ENCODE peak calls at places on chromosome 1, in seven cellular contexts. S is left ventricle myocardium inferior; J is left lung; C is endodermal cell; E is esophagus squamous epithelium; H is effector memory CD4-positive, alpha-beta T cell; G is GM23248. B is an unnamed sample. For H3K27me3 and H3K9me3, the result is how much of the 10 kb centered on the place peaks cover.

GRCh38 chr1:150474869-150475268 is 12.3 kb upstream of the TARS2 start:
- DNase-seq in G (no peak), H (no peak), S (no peak), J (no peak), E (no peak), C (no peak), B (no peak)

GRCh38 chr1:81179239-81179638 is 621.5 kb upstream of the ADGRL2 start:
- DNase-seq in G (peak), H (no peak), S (no peak), J (no peak), E (no peak), C (no peak), B (no peak)

GRCh38 chr1:206912445-206913095 is 9.2 kb downstream of the FCMR start:
- DNase-seq in S (peak), G (peak), H (peak), J (no peak), E (peak), C (peak), B (peak)

GRCh38 chr1:109543988-109544735 is 4.3 kb upstream of the GNAI3 start:
- DNase-seq in E (no peak), C (peak), J (no peak), S (no peak), H (no peak), G (no peak), B (no peak)

GRCh38 chr1:3429320-3429719 is 25.1 kb upstream of the ARHGEF16 start:
- DNase-seq in H (no peak), C (no peak), E (no peak), S (no peak), G (no peak), J (peak), B (no peak)

GRCh38 chr1:53893999-53894636 is at the start of gene DIO1:
- DNase-seq in J (no peak), G (no peak), E (no peak), H (no peak), S (no peak), C (peak), B (no peak)

GRCh38 chr1:59232209-59232608 is 64.7 kb upstream of the FGGY start:
- DNase-seq in S (no peak), H (no peak), E (no peak), G (no peak), C (no peak), J (no peak), B (no peak)

GRCh38 chr1:221939598-221939997 is 197.7 kb upstream of the DUSP10 start:
- DNase-seq in G (no peak), H (no peak), E (no peak), C (no peak), J (no peak), S (no peak), B (no peak)

GRCh38 chr1:239218296-239218695 is 168.1 kb upstream of the CHRM3 start:
- DNase-seq in J (no peak), G (no peak), S (no peak), C (no peak), E (no peak), H (no peak), B (no peak)

GRCh38 chr1:185969028-185969427 is 234.8 kb downstream of the HMCN1 start:
- DNase-seq in C (no peak), H (no peak), S (no peak), E (no peak), G (peak), J (no peak), B (no peak)

GRCh38 chr1:209363112-209363511 is 220.4 kb upstream of the CAMK1G start:
- DNase-seq in S (no peak), H (no peak), C (peak), J (no peak), E (no peak), G (no peak), B (no peak)

GRCh38 chr1:166258017-166258416 is 91.2 kb upstream of the FAM78B start:
- DNase-seq in H (no peak), E (no peak), C (no peak), G (no peak), S (no peak), J (no peak), B (no peak)

GRCh38 chr1:200453544-200453905 is 43.7 kb upstream of the ZNF281 start:
- DNase-seq in S (no peak), E (no peak), H (no peak), J (no peak), G (no peak), C (no peak), B (no peak)

GRCh38 chr1:228190778-228191177 is 17.1 kb upstream of the OBSCN start:
- DNase-seq in G (no peak), C (no peak), E (no peak), H (no peak), S (no peak), J (no peak), B (no peak)

GRCh38 chr1:17192394-17193221 is 12.3 kb upstream of the PADI1 start:
- DNase-seq in E (no peak), G (peak), J (no peak), H (no peak), S (no peak), C (peak), B (no peak)

GRCh38 chr1:216306830-216307229 is 116.4 kb downstream of the USH2A start:
- DNase-seq in H (no peak), J (no peak), S (no peak), C (peak), E (no peak), G (peak), B (no peak)

GRCh38 chr1:212928323-212929281 is 21.7 kb upstream of the VASH2 start:
- DNase-seq in C (peak), J (no peak), E (no peak), S (no peak), H (no peak), G (peak), B (no peak)

GRCh38 chr1:19974822-19975416 is 4.5 kb downstream of the PLA2G2A start:
- DNase-seq in H (no peak), S (peak), J (no peak), C (peak), G (peak), E (no peak), B (peak)

GRCh38 chr1:55702064-55702463 is 486.9 kb upstream of the USP24 start:
- DNase-seq in S (no peak), J (no peak), E (no peak), C (peak), H (no peak), G (peak), B (no peak)

GRCh38 chr1:32971576-32971975 is 7.0 kb upstream of the RNF19B start:
- DNase-seq in H (no peak), S (no peak), C (no peak), J (no peak), E (no peak), G (no peak), B (no peak)

GRCh38 chr1:96918406-96918805 is 196.8 kb downstream of the PTBP2 start:
- DNase-seq in G (peak), E (no peak), J (no peak), S (no peak), C (no peak), H (no peak), B (no peak)

GRCh38 chr1:9728451-9729295 is 77.1 kb downstream of the PIK3CD start:
- DNase-seq in H (no peak), S (no peak), J (peak), G (no peak), E (no peak), C (no peak), B (no peak)

GRCh38 chr1:2170211-2170610 is 24.4 kb downstream of the FAAP20 start:
- DNase-seq in J (no peak), E (no peak), G (peak), S (no peak), H (no peak), C (no peak), B (no peak)

GRCh38 chr1:242199861-242200458 is 201.1 kb upstream of the MAP1LC3C start:
- DNase-seq in H (no peak), G (no peak), J (no peak), C (no peak), E (no peak), S (no peak), B (no peak)

GRCh38 chr1:145782166-145783099 is 41.5 kb downstream of the RNF115 start:
- DNase-seq in J (no peak), H (no peak), E (no peak), C (no peak), G (peak), S (no peak), B (no peak)

GRCh38 chr1:215473943-215474342 is 93.2 kb upstream of the KCTD3 start:
- DNase-seq in C (no peak), H (no peak), G (peak), E (no peak), J (no peak), S (no peak), B (no peak)

GRCh38 chr1:17287377-17287776 is 20.6 kb upstream of the PADI4 start:
- DNase-seq in H (no peak), S (no peak), E (no peak), J (no peak), G (peak), C (no peak), B (no peak)

GRCh38 chr1:226808501-226808900 is 61.9 kb upstream of the PSEN2 start:
- DNase-seq in H (no peak), E (no peak), S (no peak), C (no peak), G (no peak), J (no peak), B (no peak)

GRCh38 chr1:116853680-116854191 is 56.0 kb upstream of the PTGFRN start:
- DNase-seq in H (no peak), E (no peak), J (no peak), C (peak), S (no peak), G (peak), B (no peak)

GRCh38 chr1:197145451-197146029 is 929 bp downstream of the ASPM start:
- DNase-seq in E (no peak), S (no peak), G (peak), C (no peak), J (no peak), H (no peak), B (no peak)

GRCh38 chr1:145828368-145829016 is 4.5 kb downstream of the POLR3C start:
- DNase-seq in J (no peak), C (no peak), G (no peak), S (no peak), E (no peak), H (no peak), B (no peak)

GRCh38 chr1:176954242-176954641 is 210.3 kb downstream of the ASTN1 start:
- DNase-seq in C (no peak), G (peak), H (no peak), J (no peak), E (no peak), S (no peak), B (no peak)

GRCh38 chr1:226965581-226966440 is 25.7 kb downstream of the COQ8A start:
- DNase-seq in G (no peak), J (peak), C (no peak), H (no peak), S (no peak), E (no peak), B (no peak)

GRCh38 chr1:31689821-31690220 is 14.0 kb downstream of the COL16A1 start:
- DNase-seq in S (no peak), C (no peak), J (no peak), H (no peak), G (peak), E (no peak), B (no peak)

GRCh38 chr1:16905856-16906702 is 10.3 kb downstream of the RNU1-2 start:
- DNase-seq in H (no peak), C (peak), J (no peak), S (no peak), E (no peak), G (peak), B (no peak)

GRCh38 chr1:231419738-231420298 is 2.3 kb downstream of the EGLN1 start:
- DNase-seq in J (no peak), E (no peak), G (peak), H (no peak), S (no peak), C (no peak), B (no peak)

GRCh38 chr1:201752333-201752732 is 76.6 kb upstream of the IPO9 start:
- DNase-seq in E (no peak), C (no peak), H (no peak), S (no peak), G (no peak), J (no peak), B (no peak)

GRCh38 chr1:225700164-225700740 is 47.3 kb upstream of the ENAH start:
- DNase-seq in H (no peak), C (no peak), G (peak), J (no peak), S (no peak), E (no peak), B (no peak)

GRCh38 chr1:225697437-225697836 is 44.5 kb upstream of the ENAH start:
- DNase-seq in G (no peak), J (no peak), S (peak), C (no peak), H (no peak), E (no peak), B (no peak)

GRCh38 chr1:225695578-225696332 is 42.8 kb upstream of the ENAH start:
- DNase-seq in G (no peak), J (no peak), E (no peak), S (no peak), C (no peak), H (no peak), B (no peak)

GRCh38 chr1:225699336-225699735 is 46.4 kb upstream of the ENAH start:
- DNase-seq in C (no peak), J (no peak), E (no peak), G (peak), S (no peak), H (no peak), B (no peak)

DNA sequence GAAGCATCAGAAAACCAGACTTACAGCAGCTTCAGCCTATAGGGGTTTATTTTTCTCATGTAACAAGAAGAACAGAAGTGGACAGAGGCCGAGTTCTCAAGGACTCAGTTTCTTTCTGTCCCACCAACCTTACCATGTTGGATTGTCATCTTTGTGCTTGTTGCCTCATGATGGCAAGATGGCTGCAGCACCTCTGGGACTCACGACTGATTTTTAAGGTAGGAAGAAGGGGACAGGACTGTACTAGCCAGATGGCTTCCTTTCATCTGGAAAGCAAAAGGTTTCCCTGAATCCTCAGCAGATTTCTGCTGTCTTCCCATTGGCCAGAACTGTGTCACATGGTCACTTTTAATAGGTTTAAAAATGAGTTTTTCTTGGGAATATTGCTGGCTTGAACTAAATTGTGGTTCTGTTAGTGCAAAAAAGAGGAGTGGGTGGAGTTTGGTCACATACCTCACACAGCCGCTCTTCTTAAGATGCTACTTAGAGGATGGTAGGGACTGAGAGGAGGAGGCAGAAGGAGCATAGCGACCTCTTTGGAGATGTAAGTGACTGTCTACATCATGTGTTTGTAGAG is 48.1 kb upstream of the ENAH start:
- DNase-seq in J (no peak), S (no peak), G (peak), C (no peak), H (no peak), E (no peak), B (no peak)
- H3K4me3 ChIP-seq in J (no peak), S (no peak), G (peak), C (no peak), H (no peak), E (no peak), B (no peak)

DNA sequence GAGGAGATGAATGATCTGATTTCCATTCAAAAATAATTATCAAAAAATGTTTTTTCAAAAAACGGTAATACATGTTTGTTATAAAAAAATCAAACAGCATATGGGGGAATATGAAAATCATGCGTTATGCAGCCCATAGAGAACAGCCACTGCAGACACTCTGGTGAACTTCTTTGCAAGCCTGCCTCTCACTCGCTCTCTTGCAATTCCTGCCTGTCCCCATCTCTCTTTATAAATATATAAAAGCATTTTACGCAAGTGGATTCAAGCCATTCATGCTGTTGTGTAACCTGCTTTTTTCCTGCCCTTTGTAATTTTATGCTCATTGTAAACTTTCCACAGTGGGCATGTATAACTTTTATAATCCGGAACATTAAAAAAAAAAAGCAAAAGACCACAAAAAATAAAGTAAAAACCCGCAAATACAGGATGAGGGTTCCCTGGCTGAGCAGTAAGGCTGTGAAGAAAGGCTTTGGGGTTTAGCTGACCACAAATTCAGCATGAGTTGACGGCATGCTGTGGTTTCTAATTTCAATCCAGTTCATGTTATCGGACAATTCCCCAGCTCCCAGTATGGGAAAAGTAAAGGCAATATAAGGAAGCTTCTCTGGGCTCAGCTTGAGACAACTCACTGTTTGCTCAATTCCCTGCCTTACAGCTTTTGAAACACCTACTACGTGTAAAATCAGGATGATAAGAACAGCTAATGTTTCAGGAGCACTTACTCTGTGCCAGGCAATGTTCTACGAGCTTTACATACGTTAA is 52.8 kb upstream of the ZBTB40 start:
- DNase-seq in H (no peak), G (no peak), S (no peak), J (no peak), E (no peak), C (no peak), B (no peak)
- H3K27me3 ChIP-seq in H (under half), G (under half), S (half or more), J (under half), E (under half), C (under half), B (under half)

GRCh38 chr1:155191904-155192303 is 15.8 kb downstream of the THBS3 start:
- DNase-seq in H (no peak), E (no peak), C (no peak), G (no peak), S (no peak), J (peak), B (no peak)

GRCh38 chr1:155196103-155196892 is 11.4 kb downstream of the THBS3 start:
- DNase-seq in J (peak), G (peak), H (no peak), E (no peak), S (no peak), C (peak), B (no peak)

GRCh38 chr1:155195201-155196102 is 12.2 kb downstream of the THBS3 start:
- DNase-seq in H (no peak), C (peak), J (no peak), S (no peak), E (no peak), G (peak), B (no peak)

GRCh38 chr1:155192346-155193274 is 15.1 kb downstream of the THBS3 start:
- DNase-seq in C (peak), S (no peak), J (peak), H (no peak), G (no peak), E (no peak), B (no peak)

DNA sequence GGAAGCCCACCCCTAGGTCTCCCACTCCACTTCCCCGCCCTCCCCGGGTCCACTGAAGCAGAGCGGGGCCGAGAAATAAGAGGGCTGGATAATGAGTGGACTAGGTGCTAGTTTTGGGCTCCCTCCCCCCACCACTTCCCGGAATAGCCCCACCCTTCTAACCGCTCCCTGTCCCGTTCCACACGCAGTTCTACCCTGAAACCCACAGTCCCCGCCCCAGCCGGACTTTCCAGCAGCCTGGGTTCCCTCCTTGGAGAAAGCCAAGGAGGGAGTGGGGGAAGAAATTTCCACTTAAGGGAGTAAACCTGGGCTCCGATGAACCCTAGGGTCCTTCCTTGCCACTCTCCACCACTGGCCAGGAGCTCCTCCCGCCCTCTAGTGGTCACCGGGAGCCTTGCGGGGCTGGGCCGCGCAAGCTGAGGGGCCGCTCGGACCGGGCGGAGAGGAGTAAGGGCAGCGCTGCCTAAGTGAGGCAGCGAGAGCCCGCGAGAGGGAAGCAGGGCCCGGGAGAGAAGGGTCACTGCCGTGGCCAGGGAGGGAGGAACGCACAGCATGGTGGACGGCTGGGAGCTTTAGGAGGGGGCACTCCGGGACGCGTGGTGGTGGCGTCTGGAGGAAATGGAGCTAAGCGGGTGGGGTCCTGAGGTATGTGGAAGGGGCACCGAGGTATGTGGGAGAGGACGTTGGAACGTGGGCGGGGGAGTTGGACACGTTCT is 14.3 kb downstream of the THBS3 start:
- DNase-seq in H (peak), J (peak), C (peak), E (no peak), G (peak), S (peak), B (peak)
- H3K9me3 ChIP-seq in H (under half), J (under half), C (under half), E (under half), G (under half), S (under half), B (under half)

GRCh38 chr1:12511516-12512468 is 106.2 kb downstream of the DHRS3 start:
- DNase-seq in S (no peak), H (no peak), G (no peak), J (no peak), C (no peak), E (no peak), B (peak)

GRCh38 chr1:12513176-12513575 is 104.8 kb downstream of the DHRS3 start:
- DNase-seq in H (no peak), E (no peak), G (no peak), J (no peak), C (no peak), S (no peak), B (no peak)

GRCh38 chr1:12516741-12517140 is 101.3 kb downstream of the DHRS3 start:
- DNase-seq in G (no peak), E (no peak), C (no peak), J (no peak), H (no peak), S (no peak), B (no peak)

GRCh38 chr1:12514597-12514996 is 103.4 kb downstream of the DHRS3 start:
- DNase-seq in S (no peak), G (no peak), C (no peak), J (no peak), H (no peak), E (no peak), B (no peak)

GRCh38 chr1:12515234-12515633 is 102.8 kb downstream of the DHRS3 start:
- DNase-seq in C (no peak), E (no peak), H (no peak), S (no peak), G (no peak), J (no peak), B (no peak)
- H3K4me3 ChIP-seq in C (no peak), E (no peak), H (no peak), S (no peak), G (no peak), J (no peak), B (no peak)

B was measured in right atrium auricular region.